ENCODE peak calls at places on chromosomes 2 and 18, in six cellular contexts. One of them, this sample, is unnamed.

GRCh38 chr2:101972621-101973434 is 18.9 kb upstream of the IL1R2 start:
- DNase-seq in breast epithelium: no peak
- DNase-seq in PC-9: peak
- DNase-seq in cardiac muscle cell: no peak
- DNase-seq in effector memory CD4-positive, alpha-beta T cell: no peak
- DNase-seq in hepatocyte: no peak
- DNase-seq in this sample: no peak

GRCh38 chr18:3599235-3599634 is 149.3 kb downstream of the TGIF1 start:
- DNase-seq in effector memory CD4-positive, alpha-beta T cell: no peak
- DNase-seq in hepatocyte: no peak
- DNase-seq in cardiac muscle cell: no peak
- DNase-seq in breast epithelium: no peak
- DNase-seq in PC-9: no peak
- DNase-seq in this sample: no peak

GRCh38 chr2:73291461-73292315 is 1.7 kb downstream of the EGR4 start:
- DNase-seq in hepatocyte: no peak
- DNase-seq in effector memory CD4-positive, alpha-beta T cell: no peak
- DNase-seq in cardiac muscle cell: peak
- DNase-seq in breast epithelium: no peak
- DNase-seq in PC-9: no peak
- DNase-seq in this sample: peak

GRCh38 chr2:190379249-190379964 is 28.7 kb upstream of the MFSD6 start:
- DNase-seq in effector memory CD4-positive, alpha-beta T cell: no peak
- DNase-seq in hepatocyte: peak
- DNase-seq in PC-9: no peak
- DNase-seq in cardiac muscle cell: peak
- DNase-seq in breast epithelium: no peak
- DNase-seq in this sample: no peak

GRCh38 chr2:47916437-47916836 is 10.1 kb upstream of the FBXO11 start:
- DNase-seq in effector memory CD4-positive, alpha-beta T cell: no peak
- DNase-seq in PC-9: no peak
- DNase-seq in hepatocyte: no peak
- DNase-seq in breast epithelium: no peak
- DNase-seq in cardiac muscle cell: no peak
- DNase-seq in this sample: no peak

GRCh38 chr2:136765736-136766323 is 485 bp downstream of the THSD7B start:
- DNase-seq in breast epithelium: no peak
- DNase-seq in effector memory CD4-positive, alpha-beta T cell: no peak
- DNase-seq in hepatocyte: peak
- DNase-seq in cardiac muscle cell: peak
- DNase-seq in PC-9: no peak
- DNase-seq in this sample: no peak

GRCh38 chr2:156333951-156334495 is 1.5 kb upstream of the NR4A2 start:
- DNase-seq in PC-9: no peak
- DNase-seq in effector memory CD4-positive, alpha-beta T cell: peak
- DNase-seq in breast epithelium: peak
- DNase-seq in hepatocyte: peak
- DNase-seq in cardiac muscle cell: peak
- DNase-seq in this sample: peak

GRCh38 chr2:99573624-99574251 is 83.9 kb upstream of the REV1 start:
- DNase-seq in breast epithelium: no peak
- DNase-seq in effector memory CD4-positive, alpha-beta T cell: no peak
- DNase-seq in hepatocyte: no peak
- DNase-seq in cardiac muscle cell: no peak
- DNase-seq in PC-9: no peak
- DNase-seq in this sample: no peak

GRCh38 chr2:171852489-171852888 is 41.6 kb downstream of the SLC25A12 start:
- DNase-seq in breast epithelium: no peak
- DNase-seq in effector memory CD4-positive, alpha-beta T cell: no peak
- DNase-seq in PC-9: no peak
- DNase-seq in cardiac muscle cell: no peak
- DNase-seq in hepatocyte: no peak
- DNase-seq in this sample: no peak

GRCh38 chr2:24793752-24794477 is 690 bp downstream of the CENPO start:
- DNase-seq in PC-9: no peak
- DNase-seq in hepatocyte: peak
- DNase-seq in effector memory CD4-positive, alpha-beta T cell: no peak
- DNase-seq in breast epithelium: no peak
- DNase-seq in cardiac muscle cell: peak
- DNase-seq in this sample: peak

GRCh38 chr18:36501100-36501499 is 203.6 kb downstream of the FHOD3 start:
- DNase-seq in breast epithelium: no peak
- DNase-seq in hepatocyte: no peak
- DNase-seq in PC-9: no peak
- DNase-seq in cardiac muscle cell: no peak
- DNase-seq in effector memory CD4-positive, alpha-beta T cell: no peak
- DNase-seq in this sample: no peak

GRCh38 chr2:76210551-76210950 is 499.8 kb upstream of the GCFC2 start:
- DNase-seq in cardiac muscle cell: no peak
- DNase-seq in hepatocyte: no peak
- DNase-seq in effector memory CD4-positive, alpha-beta T cell: no peak
- DNase-seq in breast epithelium: no peak
- DNase-seq in PC-9: no peak
- DNase-seq in this sample: no peak

GRCh38 chr2:47339745-47340541 is 63.0 kb upstream of the MSH2 start:
- DNase-seq in cardiac muscle cell: no peak
- DNase-seq in PC-9: peak
- DNase-seq in effector memory CD4-positive, alpha-beta T cell: no peak
- DNase-seq in breast epithelium: peak
- DNase-seq in hepatocyte: peak
- DNase-seq in this sample: no peak

GRCh38 chr2:74461187-74462053 is 3.2 kb downstream of the WBP1 start:
- DNase-seq in breast epithelium: no peak
- DNase-seq in PC-9: no peak
- DNase-seq in cardiac muscle cell: peak
- DNase-seq in effector memory CD4-positive, alpha-beta T cell: no peak
- DNase-seq in hepatocyte: no peak
- DNase-seq in this sample: peak

GRCh38 chr2:151071906-151072305 is 189.8 kb downstream of the RBM43 start:
- DNase-seq in hepatocyte: no peak
- DNase-seq in PC-9: no peak
- DNase-seq in effector memory CD4-positive, alpha-beta T cell: no peak
- DNase-seq in cardiac muscle cell: no peak
- DNase-seq in breast epithelium: no peak
- DNase-seq in this sample: no peak

GRCh38 chr2:126831234-126832005 is 67.3 kb upstream of the TEX51 start:
- DNase-seq in PC-9: no peak
- DNase-seq in breast epithelium: no peak
- DNase-seq in cardiac muscle cell: peak
- DNase-seq in effector memory CD4-positive, alpha-beta T cell: no peak
- DNase-seq in hepatocyte: no peak
- DNase-seq in this sample: no peak

GRCh38 chr18:75161629-75162028 is 47.3 kb downstream of the PTGR3 start:
- DNase-seq in hepatocyte: no peak
- DNase-seq in PC-9: peak
- DNase-seq in breast epithelium: no peak
- DNase-seq in cardiac muscle cell: no peak
- DNase-seq in effector memory CD4-positive, alpha-beta T cell: no peak
- DNase-seq in this sample: no peak

GRCh38 chr18:51337406-51337805 is 139.9 kb upstream of the MEX3C start:
- DNase-seq in hepatocyte: no peak
- DNase-seq in PC-9: no peak
- DNase-seq in breast epithelium: no peak
- DNase-seq in cardiac muscle cell: no peak
- DNase-seq in effector memory CD4-positive, alpha-beta T cell: no peak
- DNase-seq in this sample: no peak

GRCh38 chr18:63365909-63366269 is 1.1 kb downstream of the KDSR start:
- DNase-seq in cardiac muscle cell: peak
- DNase-seq in PC-9: no peak
- DNase-seq in effector memory CD4-positive, alpha-beta T cell: no peak
- DNase-seq in breast epithelium: no peak
- DNase-seq in hepatocyte: peak
- DNase-seq in this sample: no peak

GRCh38 chr18:80175451-80176235 is 66.6 kb downstream of the ADNP2 start:
- DNase-seq in PC-9: no peak
- DNase-seq in cardiac muscle cell: no peak
- DNase-seq in effector memory CD4-positive, alpha-beta T cell: peak
- DNase-seq in breast epithelium: no peak
- DNase-seq in hepatocyte: no peak
- DNase-seq in this sample: no peak

GRCh38 chr2:173963817-173964564 is 1.2 kb downstream of the SP3 start:
- DNase-seq in hepatocyte: peak
- DNase-seq in effector memory CD4-positive, alpha-beta T cell: peak
- DNase-seq in breast epithelium: peak
- DNase-seq in PC-9: peak
- DNase-seq in cardiac muscle cell: peak
- DNase-seq in this sample: peak

GRCh38 chr2:173964565-173965371 is 405 bp downstream of the SP3 start:
- DNase-seq in effector memory CD4-positive, alpha-beta T cell: peak
- DNase-seq in PC-9: peak
- DNase-seq in breast epithelium: peak
- DNase-seq in cardiac muscle cell: peak
- DNase-seq in hepatocyte: peak
- DNase-seq in this sample: peak

GRCh38 chr2:173965372-173966025 is at the start of gene SP3:
- DNase-seq in cardiac muscle cell: peak
- DNase-seq in breast epithelium: peak
- DNase-seq in hepatocyte: peak
- DNase-seq in PC-9: peak
- DNase-seq in effector memory CD4-positive, alpha-beta T cell: peak
- DNase-seq in this sample: peak

GRCh38 chr2:173963323-173963816 is 1.8 kb downstream of the SP3 start:
- DNase-seq in breast epithelium: peak
- DNase-seq in effector memory CD4-positive, alpha-beta T cell: peak
- DNase-seq in hepatocyte: peak
- DNase-seq in cardiac muscle cell: peak
- DNase-seq in PC-9: no peak
- DNase-seq in this sample: no peak

DNA sequence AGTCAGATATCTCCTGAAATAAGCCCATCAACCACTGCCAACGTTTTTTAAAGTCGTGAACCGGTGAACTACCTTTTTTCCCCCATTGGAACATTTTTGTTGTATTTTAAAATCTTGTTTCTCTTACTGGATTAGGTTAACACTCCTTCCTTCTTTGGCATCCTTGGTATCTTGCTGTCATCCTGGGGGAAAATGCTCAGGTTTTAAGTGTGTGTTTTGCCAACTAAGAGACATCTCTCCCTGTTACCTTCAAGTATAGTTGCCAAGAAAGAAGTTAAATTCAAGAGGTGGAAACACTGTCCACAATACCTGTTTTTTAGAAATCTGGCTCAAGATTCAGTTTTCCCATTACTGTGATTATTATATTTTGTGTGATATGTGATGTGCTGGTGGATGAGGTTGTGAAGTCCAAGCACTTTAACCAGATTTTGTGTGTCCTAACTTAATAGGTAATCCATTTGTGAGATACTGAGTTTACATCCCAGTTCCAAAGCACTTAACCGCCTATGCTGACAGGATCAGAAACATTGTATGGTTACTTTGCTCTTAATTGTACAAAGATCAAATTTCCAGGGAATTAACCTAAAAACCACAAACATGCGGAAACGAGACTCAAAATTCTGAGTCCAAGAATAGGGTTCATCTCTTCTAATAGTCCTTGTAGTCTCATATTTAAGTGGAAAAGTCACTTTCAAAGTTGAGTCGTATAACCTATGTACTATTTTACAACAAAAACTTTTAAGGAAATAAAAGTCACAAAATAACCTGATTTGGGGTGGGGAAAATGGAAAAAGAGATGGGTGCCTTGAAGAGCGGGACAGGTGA is 1.3 kb upstream of the SP3 start:
- DNase-seq in hepatocyte: peak
- DNase-seq in PC-9: no peak
- DNase-seq in cardiac muscle cell: no peak
- DNase-seq in effector memory CD4-positive, alpha-beta T cell: no peak
- DNase-seq in breast epithelium: no peak
- DNase-seq in this sample: no peak
- H3K4me3 ChIP-seq in hepatocyte: peak
- H3K4me3 ChIP-seq in PC-9: peak
- H3K4me3 ChIP-seq in cardiac muscle cell: peak
- H3K4me3 ChIP-seq in effector memory CD4-positive, alpha-beta T cell: peak
- H3K4me3 ChIP-seq in breast epithelium: peak
- H3K4me3 ChIP-seq in this sample: peak

DNA sequence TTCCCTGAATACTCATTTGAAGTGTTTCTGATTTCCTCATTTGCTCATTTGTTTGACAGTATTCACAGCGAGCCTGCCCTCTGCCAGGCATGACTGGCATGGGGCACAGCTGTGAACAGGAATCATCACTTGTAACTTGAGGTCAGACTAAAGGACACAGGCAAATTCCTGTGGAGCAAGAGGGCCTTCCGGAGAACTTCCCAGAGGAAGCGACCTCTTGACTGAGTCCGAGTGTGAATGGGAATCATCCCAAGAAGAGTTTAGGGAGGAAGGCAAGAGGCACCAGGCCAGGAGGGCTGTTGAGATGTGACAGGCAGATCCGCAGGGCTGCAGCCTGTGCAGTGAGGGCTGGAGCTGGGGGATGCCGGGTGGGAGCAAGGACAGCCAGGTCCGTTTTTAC is 45.4 kb downstream of the LIMS1 start:
- DNase-seq in cardiac muscle cell: no peak
- DNase-seq in effector memory CD4-positive, alpha-beta T cell: no peak
- DNase-seq in PC-9: no peak
- DNase-seq in hepatocyte: no peak
- DNase-seq in breast epithelium: no peak
- DNase-seq in this sample: no peak
- H3K4me3 ChIP-seq in cardiac muscle cell: no peak
- H3K4me3 ChIP-seq in effector memory CD4-positive, alpha-beta T cell: no peak
- H3K4me3 ChIP-seq in PC-9: no peak
- H3K4me3 ChIP-seq in hepatocyte: no peak
- H3K4me3 ChIP-seq in breast epithelium: no peak
- H3K4me3 ChIP-seq in this sample: no peak

DNA sequence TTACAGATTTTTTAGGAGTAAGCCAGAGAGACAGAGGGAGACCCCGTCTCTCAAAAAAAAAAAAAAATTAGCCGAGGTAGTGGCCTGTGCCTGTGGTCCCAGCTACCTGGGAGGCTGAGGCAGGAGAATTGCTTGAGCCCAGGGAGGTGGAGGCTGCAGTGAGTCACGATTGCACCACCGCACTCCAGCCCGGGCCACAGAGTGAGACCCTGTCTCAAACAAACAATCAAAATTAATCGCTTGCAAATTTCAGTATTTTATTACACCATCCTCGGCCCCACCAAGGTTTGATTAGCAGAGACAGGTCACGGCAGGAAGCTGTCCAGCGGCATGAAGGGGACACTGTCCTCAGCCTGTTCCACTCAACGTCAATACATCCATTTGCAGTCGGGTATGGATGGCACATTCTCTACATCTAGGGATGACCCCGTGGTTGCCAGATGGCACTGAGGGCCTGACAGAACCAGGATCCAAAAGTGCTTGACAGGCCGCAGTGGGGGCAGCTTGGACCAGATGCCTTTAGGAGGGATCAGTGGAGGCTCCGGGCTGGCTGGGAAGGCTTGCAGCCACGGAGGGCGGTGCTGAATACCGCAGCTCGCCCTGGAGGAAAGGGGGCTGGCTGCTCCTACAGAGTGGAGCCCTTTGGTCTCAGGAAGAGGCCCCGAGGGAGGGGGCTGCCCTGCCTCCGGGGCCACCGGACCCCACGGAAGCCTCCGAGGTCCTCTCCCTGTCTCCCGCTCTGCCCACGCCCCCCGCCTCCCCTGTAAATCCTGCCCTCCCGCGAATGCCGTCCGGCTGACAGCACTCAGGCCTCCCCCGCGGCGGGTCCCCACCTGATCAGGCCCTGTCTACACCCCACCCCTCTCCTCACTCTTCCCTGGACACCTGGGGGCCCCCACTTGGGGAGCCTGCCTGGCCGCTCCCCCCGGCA is 13.1 kb downstream of the ASPRV1 start:
- DNase-seq in effector memory CD4-positive, alpha-beta T cell: no peak
- DNase-seq in hepatocyte: no peak
- DNase-seq in cardiac muscle cell: no peak
- DNase-seq in PC-9: no peak
- DNase-seq in breast epithelium: no peak
- DNase-seq in this sample: no peak
- H3K4me3 ChIP-seq in effector memory CD4-positive, alpha-beta T cell: no peak
- H3K4me3 ChIP-seq in hepatocyte: no peak
- H3K4me3 ChIP-seq in cardiac muscle cell: no peak
- H3K4me3 ChIP-seq in PC-9: no peak
- H3K4me3 ChIP-seq in breast epithelium: no peak
- H3K4me3 ChIP-seq in this sample: no peak

GRCh38 chr2:216498418-216499413 is at the start of gene RPL37A:
- DNase-seq in hepatocyte: peak
- DNase-seq in breast epithelium: peak
- DNase-seq in effector memory CD4-positive, alpha-beta T cell: peak
- DNase-seq in PC-9: peak
- DNase-seq in cardiac muscle cell: peak
- DNase-seq in this sample: peak
- H3K4me3 ChIP-seq in hepatocyte: peak
- H3K4me3 ChIP-seq in breast epithelium: peak
- H3K4me3 ChIP-seq in effector memory CD4-positive, alpha-beta T cell: peak
- H3K4me3 ChIP-seq in PC-9: peak
- H3K4me3 ChIP-seq in cardiac muscle cell: peak
- H3K4me3 ChIP-seq in this sample: peak